ENCODE peak calls at places on chromosome 3, in five cellular contexts. W is cardiac fibroblast, S is AG09319, U is Calu3, N is SW480. T is an unnamed sample.

GRCh38 chr3:185342458-185343169 is 20.3 kb upstream of the MAP3K13 start:
- DNase-seq in W (no peak), S (no peak), U (peak; percentile 65), N (peak; percentile 12), T (no peak)

GRCh38 chr3:39267631-39268553 is 11.9 kb downstream of the CX3CR1 start:
- DNase-seq in W (no peak), S (no peak), U (no peak), N (no peak), T (no peak)

GRCh38 chr3:160755776-160756304 is at the start of gene PPM1L:
- DNase-seq in W (peak; percentile 44), S (no peak), U (peak; percentile 71), N (peak; percentile 69), T (no peak)

GRCh38 chr3:141386611-141387110 is 18.4 kb downstream of the ZBTB38 start:
- DNase-seq in W (peak; percentile 69), S (no peak), U (no peak), N (no peak), T (no peak)

GRCh38 chr3:37531071-37531720 is 330.5 kb upstream of the CTDSPL start:
- DNase-seq in W (no peak), S (no peak), U (no peak), N (no peak), T (no peak)

GRCh38 chr3:77411990-77412389 is 372.1 kb downstream of the ROBO2 start:
- DNase-seq in W (no peak), S (peak; percentile 41), U (no peak), N (no peak), T (no peak)

GRCh38 chr3:13109516-13109915 is 36.3 kb upstream of the IQSEC1 start:
- DNase-seq in W (no peak), S (no peak), U (no peak), N (no peak), T (no peak)

GRCh38 chr3:167858865-167859264 is 123.3 kb downstream of the SERPINI1 start:
- DNase-seq in W (no peak), S (no peak), U (no peak), N (no peak), T (no peak)

GRCh38 chr3:194505791-194506415 is 19.1 kb upstream of the ATP13A3 start:
- DNase-seq in W (no peak), S (no peak), U (no peak), N (no peak), T (no peak)

T was measured in skeletal muscle cell.